ENCODE peak calls at places on chromosomes 1 and 21, in eight cellular contexts. O, Y, E, W, K, N, R and P are unnamed samples.
A peak's percentile ranks its signal among the peaks of the same experiment; 100 is the strongest.

GRCh38 chr1:101293461-101294045 is 56.7 kb downstream of the S1PR1 start:
- DNase-seq in O (peak; percentile 38), Y (peak; percentile 86), E (no peak), W (no peak), K (no peak), N (peak; percentile 63), R (no peak), P (peak; percentile 20)

GRCh38 chr1:89633103-89633744 is at the start of gene LRRC8C:
- DNase-seq in O (peak; percentile 51), Y (peak; percentile 80), E (peak; percentile 66), W (peak; percentile 34), K (peak; percentile 60), N (no peak), R (peak; percentile 57), P (no peak)

GRCh38 chr1:74316302-74316701 is 81.1 kb downstream of the TNNI3K start:
- DNase-seq in O (no peak), Y (no peak), E (no peak), W (no peak), K (no peak), N (no peak), R (no peak), P (no peak)

GRCh38 chr21:42040411-42041180 is 30.4 kb upstream of the ZBTB21 start:
- DNase-seq in O (peak; percentile 100), Y (peak; percentile 99), E (no peak), W (peak; percentile 20), K (no peak), N (peak; percentile 99), R (no peak), P (peak; percentile 99)

GRCh38 chr1:32470431-32470830 is 5.6 kb downstream of the ZBTB8B start:
- DNase-seq in O (no peak), Y (no peak), E (no peak), W (no peak), K (no peak), N (no peak), R (no peak), P (no peak)

GRCh38 chr1:202005958-202006357 is 4.4 kb upstream of the ELF3 start:
- DNase-seq in O (peak; percentile 51), Y (no peak), E (no peak), W (no peak), K (no peak), N (no peak), R (no peak), P (no peak)

GRCh38 chr1:18711561-18712253 is 81.1 kb downstream of the PAX7 start:
- DNase-seq in O (no peak), Y (peak; percentile 64), E (no peak), W (no peak), K (no peak), N (no peak), R (no peak), P (no peak)

GRCh38 chr1:22861764-22862440 is 110.8 kb downstream of the LACTBL1 start:
- DNase-seq in O (peak; percentile 68), Y (peak; percentile 67), E (no peak), W (peak; percentile 29), K (no peak), N (peak; percentile 31), R (no peak), P (peak; percentile 59)

GRCh38 chr1:85935234-85935633 is 221.3 kb downstream of the COL24A1 start:
- DNase-seq in O (peak; percentile 31), Y (no peak), E (no peak), W (no peak), K (no peak), N (no peak), R (no peak), P (no peak)

GRCh38 chr1:56820755-56821461 is 1.7 kb upstream of the FYB2 start:
- DNase-seq in O (peak; percentile 83), Y (peak; percentile 78), E (peak; percentile 30), W (peak; percentile 53), K (peak; percentile 74), N (no peak), R (peak; percentile 6), P (no peak)

GRCh38 chr1:244361764-244362473 is 89.8 kb downstream of the ADSS2 start:
- DNase-seq in O (peak; percentile 74), Y (no peak), E (no peak), W (no peak), K (no peak), N (no peak), R (no peak), P (no peak)

GRCh38 chr1:171219751-171220385 is 28.4 kb upstream of the FMO1 start:
- DNase-seq in O (peak; percentile 91), Y (peak; percentile 61), E (no peak), W (no peak), K (no peak), N (peak; percentile 71), R (no peak), P (peak; percentile 74)

GRCh38 chr1:6860401-6860800 is 75.1 kb downstream of the CAMTA1 start:
- DNase-seq in O (peak; percentile 77), Y (peak; percentile 68), E (no peak), W (no peak), K (no peak), N (no peak), R (no peak), P (no peak)

GRCh38 chr1:56074357-56074717 is 505.0 kb downstream of the PLPP3 start:
- DNase-seq in O (no peak), Y (no peak), E (no peak), W (no peak), K (no peak), N (no peak), R (no peak), P (no peak)

GRCh38 chr1:40898434-40898900 is 36.3 kb upstream of the CITED4 start:
- DNase-seq in O (peak; percentile 71), Y (peak; percentile 86), E (no peak), W (no peak), K (no peak), N (no peak), R (no peak), P (no peak)

GRCh38 chr1:109821831-109822745 is 58.4 kb upstream of the EPS8L3 start:
- DNase-seq in O (peak; percentile 78), Y (peak; percentile 71), E (no peak), W (no peak), K (no peak), N (no peak), R (no peak), P (no peak)

GRCh38 chr1:244614113-244614836 is 38.7 kb upstream of the DESI2 start:
- DNase-seq in O (no peak), Y (no peak), E (no peak), W (no peak), K (no peak), N (no peak), R (no peak), P (no peak)